ENCODE peak calls at places on chromosomes 13 and 19, in four cellular contexts. R, A, U and J are unnamed samples.

GRCh38 chr13:44576396-44577235 is 486 bp upstream of the TSC22D1 start:
- DNase-seq in R (no peak), A (no peak), U (peak; percentile 22), J (no peak)

GRCh38 chr13:109105899-109106298 is 476.5 kb downstream of the MYO16 start:
- DNase-seq in R (no peak), A (no peak), U (no peak), J (no peak)

GRCh38 chr19:47729799-47730520 is 15.4 kb upstream of the NOP53 start:
- DNase-seq in R (peak; percentile 57), A (peak; percentile 96), U (peak; percentile 98), J (no peak)

GRCh38 chr13:84366484-84366883 is 484.2 kb upstream of the SLITRK1 start:
- DNase-seq in R (no peak), A (no peak), U (no peak), J (no peak)

GRCh38 chr13:111269508-111269907 is 50.9 kb upstream of the TEX29 start:
- DNase-seq in R (no peak), A (no peak), U (no peak), J (no peak)

GRCh38 chr19:39765091-39766076 is 13.3 kb upstream of the LEUTX start:
- DNase-seq in R (peak; percentile 48), A (peak; percentile 77), U (peak; percentile 61), J (peak; percentile 36)

GRCh38 chr13:28401303-28402056 is 93.4 kb downstream of the FLT1 start:
- DNase-seq in R (no peak), A (no peak), U (no peak), J (no peak)

GRCh38 chr19:42129399-42130253 is 2.6 kb downstream of the POU2F2 start:
- DNase-seq in R (no peak), A (no peak), U (no peak), J (no peak)

GRCh38 chr19:10305139-10305806 is 4.3 kb downstream of the ZGLP1 start:
- DNase-seq in R (no peak), A (no peak), U (peak; percentile 51), J (no peak)

GRCh38 chr19:53649746-53650593 is 18.2 kb downstream of the DPRX start:
- DNase-seq in R (no peak), A (no peak), U (no peak), J (no peak)

GRCh38 chr19:1287622-1288527 is 2.2 kb downstream of the EFNA2 start:
- DNase-seq in R (no peak), A (no peak), U (no peak), J (no peak)

GRCh38 chr13:43804461-43805070 is 17.8 kb upstream of the ENOX1 start:
- DNase-seq in R (peak; percentile 39), A (no peak), U (peak; percentile 8), J (peak; percentile 55)

GRCh38 chr13:113410472-113411201 is 42.7 kb downstream of the ADPRHL1 start:
- DNase-seq in R (peak; percentile 61), A (no peak), U (no peak), J (peak; percentile 89)

GRCh38 chr13:101019126-101019525 is 344.5 kb upstream of the TMTC4 start:
- DNase-seq in R (no peak), A (no peak), U (no peak), J (no peak)

GRCh38 chr19:57317503-57317902 is 2.8 kb upstream of the ZNF543 start:
- DNase-seq in R (no peak), A (no peak), U (no peak), J (no peak)

GRCh38 chr13:21009036-21009435 is 52.4 kb downstream of the LATS2 start:
- DNase-seq in R (no peak), A (no peak), U (no peak), J (no peak)

GRCh38 chr13:100523437-100523836 is 65.2 kb downstream of the GGACT start:
- DNase-seq in R (no peak), A (no peak), U (no peak), J (no peak)

GRCh38 chr13:59888408-59888807 is 275.3 kb downstream of the DIAPH3 start:
- DNase-seq in R (no peak), A (no peak), U (no peak), J (no peak)

GRCh38 chr13:74068471-74068870 is 65.7 kb downstream of the KLF12 start:
- DNase-seq in R (no peak), A (no peak), U (no peak), J (no peak)

GRCh38 chr13:36456577-36456976 is 24.3 kb downstream of the CCNA1 start:
- DNase-seq in R (no peak), A (no peak), U (no peak), J (no peak)

GRCh38 chr13:113759525-113760137 is 605 bp downstream of the TMEM255B start:
- DNase-seq in R (no peak), A (no peak), U (no peak), J (no peak)

GRCh38 chr13:27027086-27027667 is 144.4 kb downstream of the USP12 start:
- DNase-seq in R (no peak), A (no peak), U (no peak), J (no peak)

GRCh38 chr13:30141773-30142501 is 165.4 kb downstream of the KATNAL1 start:
- DNase-seq in R (no peak), A (no peak), U (no peak), J (no peak)
- TF ChIP-seq FOSL1 in R (no peak), A (no peak), U (no peak), J (no peak)

GRCh38 chr19:16911046-16911445 is 22.2 kb downstream of the F2RL3 start:
- DNase-seq in R (no peak), A (no peak), U (no peak), J (no peak)
- TF ChIP-seq FOSL1 in R (no peak), A (no peak), U (no peak), J (no peak)

GRCh38 chr13:33367931-33368330 is 82.4 kb upstream of the STARD13 start:
- DNase-seq in R (no peak), A (no peak), U (no peak), J (no peak)

GRCh38 chr13:33366469-33367062 is 81.0 kb upstream of the STARD13 start:
- DNase-seq in R (peak; percentile 66), A (no peak), U (no peak), J (no peak)

GRCh38 chr13:33364192-33364591 is 78.6 kb upstream of the STARD13 start:
- DNase-seq in R (no peak), A (no peak), U (no peak), J (no peak)

GRCh38 chr13:33369073-33369472 is 83.5 kb upstream of the STARD13 start:
- DNase-seq in R (no peak), A (no peak), U (no peak), J (no peak)

DNA sequence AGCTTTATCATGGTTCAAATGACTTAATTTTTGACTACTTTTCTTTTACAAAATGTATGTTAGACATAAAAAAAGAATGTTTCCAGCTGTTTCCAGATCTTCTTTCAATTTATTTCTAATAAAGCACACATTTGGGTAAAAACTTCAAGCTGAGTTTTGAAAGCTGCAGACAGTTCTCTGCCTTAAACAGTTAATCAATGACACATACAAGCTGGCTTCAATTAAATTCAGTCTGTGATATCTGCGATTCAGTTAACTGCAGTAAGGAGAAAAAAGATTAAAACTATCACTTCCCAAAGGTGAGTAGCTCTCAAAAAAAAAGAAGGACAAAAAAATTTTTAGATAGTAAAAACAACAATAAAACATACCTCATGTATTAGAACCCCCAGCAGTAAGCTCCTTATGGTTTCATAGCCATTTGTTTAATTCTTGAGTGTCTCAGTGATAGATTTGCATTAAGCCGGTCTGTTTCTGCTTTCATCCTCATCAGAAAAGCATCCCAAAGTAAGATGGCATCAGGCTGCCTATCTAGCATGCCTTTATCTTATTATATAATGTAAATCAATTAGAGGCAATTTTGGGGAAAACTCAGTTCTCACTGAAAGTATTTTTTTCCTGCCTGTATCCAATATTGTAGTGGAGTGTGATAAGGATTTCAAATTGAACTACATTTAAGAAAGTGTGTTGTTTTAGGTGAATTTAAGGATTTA is 81.8 kb upstream of the STARD13 start:
- DNase-seq in R (no peak), A (no peak), U (no peak), J (no peak)
- TF ChIP-seq FOSL1 in R (no peak), A (no peak), U (no peak), J (no peak)

GRCh38 chr13:50574731-50575130 is 268.8 kb downstream of the DLEU7 start:
- DNase-seq in R (no peak), A (no peak), U (no peak), J (no peak)
- TF ChIP-seq FOSL1 in R (no peak), A (no peak), U (no peak), J (no peak)